ENCODE peak calls at places on chromosomes 7 and 10, in five cellular contexts. F is H9, I is H1, C is mesenchymal stem cell, A is trophoblast cell. V is an unnamed sample.

GRCh38 chr7:148726385-148726784 is 27.7 kb downstream of the CUL1 start:
- DNase-seq in F (no peak), I (no peak), C (no peak), A (no peak), V (no peak)

GRCh38 chr10:17548786-17549185 is 68.4 kb downstream of the HACD1 start:
- DNase-seq in F (no peak), I (no peak), C (peak), A (no peak), V (no peak)

GRCh38 chr10:1964476-1964875 is 227.2 kb upstream of the ADARB2 start:
- DNase-seq in F (no peak), I (no peak), C (no peak), A (no peak), V (no peak)

GRCh38 chr7:77855371-77856083 is 57.0 kb downstream of the PHTF2 start:
- DNase-seq in F (no peak), I (no peak), C (no peak), A (no peak), V (no peak)

GRCh38 chr7:100563809-100564400 is 9.8 kb downstream of the SAP25 start:
- DNase-seq in F (peak), I (peak), C (peak), A (peak), V (peak)

GRCh38 chr7:947391-948210 is 6.9 kb downstream of the ADAP1 start:
- DNase-seq in F (no peak), I (no peak), C (no peak), A (no peak), V (no peak)

GRCh38 chr10:122152544-122152943 is 118.6 kb upstream of the BTBD16 start:
- DNase-seq in F (no peak), I (no peak), C (no peak), A (no peak), V (no peak)

GRCh38 chr7:110522061-110522750 is 568.7 kb upstream of the LRRN3 start:
- DNase-seq in F (no peak), I (no peak), C (no peak), A (peak), V (no peak)

GRCh38 chr7:21407806-21408480 is 19.9 kb upstream of the SP4 start:
- DNase-seq in F (no peak), I (no peak), C (no peak), A (no peak), V (no peak)

GRCh38 chr10:97701438-97702064 is 12.0 kb upstream of the MARVELD1 start:
- DNase-seq in F (peak), I (no peak), C (peak), A (peak), V (peak)

GRCh38 chr7:27170936-27171635 is 3.0 kb downstream of the HOXA10 start:
- DNase-seq in F (peak), I (no peak), C (peak), A (no peak), V (no peak)

GRCh38 chr7:95690367-95690947 is 81.9 kb upstream of the DYNC1I1 start:
- DNase-seq in F (no peak), I (no peak), C (peak), A (peak), V (peak)

GRCh38 chr10:91487914-91488577 is 77.9 kb downstream of the HECTD2 start:
- DNase-seq in F (no peak), I (no peak), C (no peak), A (no peak), V (no peak)

GRCh38 chr10:93113042-93113441 is 39.3 kb downstream of the CYP26A1 start:
- DNase-seq in F (no peak), I (no peak), C (no peak), A (no peak), V (no peak)

GRCh38 chr10:100325164-100325563 is 4.9 kb downstream of the PKD2L1 start:
- DNase-seq in F (peak), I (no peak), C (no peak), A (peak), V (no peak)

GRCh38 chr10:35691522-35692236 is 49.6 kb upstream of the FZD8 start:
- DNase-seq in F (no peak), I (no peak), C (no peak), A (no peak), V (no peak)

GRCh38 chr10:22097696-22098095 is 94.2 kb upstream of the DNAJC1 start:
- DNase-seq in F (no peak), I (no peak), C (no peak), A (peak), V (no peak)
- H2BK12ac ChIP-seq in F (no peak), I (no peak), C (no peak), A (no peak), V (no peak)

DNA sequence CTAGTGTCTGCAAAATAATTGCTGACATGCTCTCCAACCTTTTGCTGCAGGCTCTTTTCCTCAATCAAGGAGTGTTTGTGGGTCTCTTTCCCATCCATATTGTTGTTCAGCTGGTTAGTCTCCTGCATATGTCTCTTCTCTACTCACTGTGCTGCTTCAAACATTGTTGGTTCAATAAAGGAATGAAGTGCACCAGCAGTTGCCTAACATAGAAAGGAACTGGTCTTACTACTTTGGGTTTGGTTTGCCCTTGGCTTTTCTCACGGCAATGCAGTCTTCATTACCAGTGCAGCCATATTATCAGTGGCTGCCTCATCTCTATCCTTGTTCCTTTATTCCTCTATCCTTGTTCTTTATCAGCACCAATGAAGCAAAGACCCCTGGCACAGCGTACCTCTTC is 169.7 kb upstream of the TPK1 start:
- DNase-seq in F (no peak), I (no peak), C (no peak), A (peak), V (no peak)
- H2BK12ac ChIP-seq in F (no peak), I (no peak), C (no peak), A (no peak), V (no peak)

GRCh38 chr7:51029131-51029530 is 246.4 kb upstream of the GRB10 start:
- DNase-seq in F (no peak), I (no peak), C (no peak), A (peak), V (no peak)
- H2BK12ac ChIP-seq in F (no peak), I (no peak), C (peak), A (no peak), V (no peak)

GRCh38 chr7:7851381-7851780 is 117.2 kb upstream of the GLCCI1 start:
- DNase-seq in F (no peak), I (no peak), C (no peak), A (no peak), V (no peak)
- H2BK12ac ChIP-seq in F (no peak), I (no peak), C (no peak), A (no peak), V (no peak)

DNA sequence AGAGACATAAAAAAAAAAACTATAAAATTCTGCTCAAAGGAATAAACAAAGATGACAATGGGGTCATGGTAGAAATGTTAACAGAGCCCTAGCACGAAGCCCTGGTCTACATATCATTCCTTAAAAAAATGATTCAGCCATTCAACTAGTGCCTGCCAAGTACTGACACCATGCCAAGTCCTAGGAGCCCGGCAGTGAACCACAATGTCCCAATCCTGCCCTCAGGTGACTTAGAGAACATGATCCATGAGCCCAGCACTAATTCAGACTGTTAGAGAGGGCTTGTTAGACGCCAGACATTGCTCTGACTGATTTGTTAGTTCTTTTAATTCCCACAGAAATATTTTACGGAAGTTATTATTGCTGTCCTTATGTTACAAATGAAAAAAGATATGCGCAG is 67.3 kb upstream of the VWC2 start:
- DNase-seq in F (no peak), I (no peak), C (no peak), A (no peak), V (no peak)
- H2BK12ac ChIP-seq in F (no peak), I (no peak), C (no peak), A (no peak), V (no peak)

GRCh38 chr10:60417024-60417423 is 27.3 kb upstream of the ANK3 start:
- DNase-seq in F (no peak), I (no peak), C (no peak), A (no peak), V (no peak)
- H2BK12ac ChIP-seq in F (no peak), I (no peak), C (no peak), A (no peak), V (no peak)

GRCh38 chr7:108164342-108164741 is 34.2 kb upstream of the LAMB4 start:
- DNase-seq in F (no peak), I (no peak), C (no peak), A (no peak), V (no peak)

GRCh38 chr7:108157606-108158330 is 27.6 kb upstream of the LAMB4 start:
- DNase-seq in F (no peak), I (no peak), C (no peak), A (peak), V (no peak)

GRCh38 chr7:108156897-108157605 is 26.9 kb upstream of the LAMB4 start:
- DNase-seq in F (no peak), I (no peak), C (no peak), A (no peak), V (no peak)

GRCh38 chr7:108158766-108159165 is 28.6 kb upstream of the LAMB4 start:
- DNase-seq in F (no peak), I (no peak), C (no peak), A (no peak), V (no peak)
- H2BK12ac ChIP-seq in F (no peak), I (no peak), C (no peak), A (no peak), V (no peak)

GRCh38 chr7:107889992-107890391 is 991 bp upstream of the DLD start:
- DNase-seq in F (no peak), I (no peak), C (no peak), A (no peak), V (no peak)

GRCh38 chr7:107890493-107890961 is 456 bp upstream of the DLD start:
- DNase-seq in F (no peak), I (no peak), C (no peak), A (no peak), V (no peak)

GRCh38 chr7:107890962-107891618 is at the start of gene DLD:
- DNase-seq in F (peak), I (peak), C (peak), A (peak), V (peak)

GRCh38 chr7:107891619-107892366 is 810 bp downstream of the DLD start:
- DNase-seq in F (no peak), I (no peak), C (peak), A (peak), V (no peak)
- H2BK12ac ChIP-seq in F (no peak), I (no peak), C (no peak), A (no peak), V (no peak)